ENCODE peak calls at places on chromosome 3, in seven cellular contexts. One of them, this sample, is unnamed.

GRCh38 chr3:159763466-159764210 is 225.0 kb upstream of the IL12A start:
- DNase-seq in COR-L47: peak; percentile 94
- DNase-seq in HTR-8/SVneo: peak; percentile 82
- DNase-seq in B cell: peak; percentile 73
- DNase-seq in Kasumi-1: peak; percentile 49
- DNase-seq in breast epithelium: no peak
- DNase-seq in foreskin keratinocyte: peak; percentile 78
- DNase-seq in this sample: peak; percentile 54

GRCh38 chr3:166837535-166837934 is 542.6 kb downstream of the ZBBX start:
- DNase-seq in COR-L47: no peak
- DNase-seq in HTR-8/SVneo: no peak
- DNase-seq in B cell: no peak
- DNase-seq in Kasumi-1: peak; percentile 59
- DNase-seq in breast epithelium: no peak
- DNase-seq in foreskin keratinocyte: no peak
- DNase-seq in this sample: no peak

GRCh38 chr3:36991923-36992805 is 767 bp downstream of the EPM2AIP1 start:
- DNase-seq in COR-L47: no peak
- DNase-seq in HTR-8/SVneo: no peak
- DNase-seq in B cell: no peak
- DNase-seq in Kasumi-1: no peak
- DNase-seq in breast epithelium: no peak
- DNase-seq in foreskin keratinocyte: peak; percentile 30
- DNase-seq in this sample: peak; percentile 15

GRCh38 chr3:97763586-97764148 is 891 bp upstream of the ARL6 start:
- DNase-seq in COR-L47: no peak
- DNase-seq in HTR-8/SVneo: no peak
- DNase-seq in B cell: no peak
- DNase-seq in Kasumi-1: peak; percentile 52
- DNase-seq in breast epithelium: no peak
- DNase-seq in foreskin keratinocyte: no peak
- DNase-seq in this sample: no peak

GRCh38 chr3:58994746-58995330 is 55.0 kb downstream of the CFAP20DC start:
- DNase-seq in COR-L47: peak; percentile 47
- DNase-seq in HTR-8/SVneo: peak; percentile 39
- DNase-seq in B cell: peak; percentile 18
- DNase-seq in Kasumi-1: peak; percentile 90
- DNase-seq in breast epithelium: no peak
- DNase-seq in foreskin keratinocyte: peak; percentile 32
- DNase-seq in this sample: peak; percentile 38

GRCh38 chr3:143166376-143166775 is 46.8 kb downstream of the CHST2 start:
- DNase-seq in COR-L47: no peak
- DNase-seq in HTR-8/SVneo: no peak
- DNase-seq in B cell: no peak
- DNase-seq in Kasumi-1: no peak
- DNase-seq in breast epithelium: no peak
- DNase-seq in foreskin keratinocyte: no peak
- DNase-seq in this sample: no peak

GRCh38 chr3:46231323-46231722 is 10.9 kb upstream of the CCR3 start:
- DNase-seq in COR-L47: no peak
- DNase-seq in HTR-8/SVneo: no peak
- DNase-seq in B cell: no peak
- DNase-seq in Kasumi-1: no peak
- DNase-seq in breast epithelium: no peak
- DNase-seq in foreskin keratinocyte: no peak
- DNase-seq in this sample: no peak

GRCh38 chr3:61561374-61562041 is at the start of gene PTPRG:
- DNase-seq in COR-L47: peak; percentile 77
- DNase-seq in HTR-8/SVneo: peak; percentile 77
- DNase-seq in B cell: peak; percentile 36
- DNase-seq in Kasumi-1: peak; percentile 91
- DNase-seq in breast epithelium: peak; percentile 84
- DNase-seq in foreskin keratinocyte: peak; percentile 63
- DNase-seq in this sample: peak; percentile 83

GRCh38 chr3:35648347-35648746 is 9.0 kb downstream of the ARPP21 start:
- DNase-seq in COR-L47: no peak
- DNase-seq in HTR-8/SVneo: no peak
- DNase-seq in B cell: no peak
- DNase-seq in Kasumi-1: no peak
- DNase-seq in breast epithelium: no peak
- DNase-seq in foreskin keratinocyte: no peak
- DNase-seq in this sample: no peak